ENCODE peak calls at places on chromosomes 16 and 17, in six cellular contexts. X is tibial nerve, N is tibial artery, A is prostate gland, D is psoas muscle, E is upper lobe of left lung. Y is an unnamed sample.

GRCh38 chr16:85614338-85615013 is 1.4 kb downstream of the GSE1 start:
- DNase-seq in X (no peak), N (no peak), E (no peak), A (no peak), D (no peak), Y (no peak)

GRCh38 chr16:85173077-85173980 is 61.1 kb upstream of the CIBAR2 start:
- DNase-seq in E (no peak), D (no peak), A (no peak), X (no peak), N (no peak), Y (no peak)

GRCh38 chr16:88662222-88662842 is 559 bp downstream of the MVD start:
- DNase-seq in D (peak; percentile 21), A (no peak), N (no peak), E (no peak), X (no peak), Y (peak; percentile 51)

GRCh38 chr16:4675864-4676786 is 17.2 kb upstream of the NUDT16L1 start:
- DNase-seq in A (no peak), E (no peak), D (no peak), N (no peak), X (no peak), Y (no peak)

GRCh38 chr16:75263963-75264445 is 12.6 kb upstream of the BCAR1 start:
- DNase-seq in A (no peak), D (peak; percentile 75), N (peak; percentile 88), E (peak; percentile 23), X (no peak), Y (no peak)

GRCh38 chr17:69198238-69198637 is 30.4 kb downstream of the ABCA10 start:
- DNase-seq in N (no peak), X (no peak), E (no peak), D (no peak), A (no peak), Y (no peak)

GRCh38 chr16:68445458-68445857 is 2.9 kb downstream of the SMPD3 start:
- DNase-seq in D (no peak), X (no peak), E (peak; percentile 44), N (no peak), A (no peak), Y (no peak)

GRCh38 chr17:13590441-13590840 is 11.3 kb downstream of the HS3ST3A1 start:
- DNase-seq in X (no peak), E (no peak), A (no peak), N (no peak), D (no peak), Y (no peak)

GRCh38 chr17:29972277-29972676 is 30.8 kb downstream of the EFCAB5 start:
- DNase-seq in X (no peak), A (no peak), D (no peak), N (no peak), E (no peak), Y (no peak)

GRCh38 chr17:49944451-49944850 is 24.5 kb upstream of the DLX4 start:
- DNase-seq in A (no peak), E (no peak), N (no peak), X (no peak), D (no peak), Y (no peak)

GRCh38 chr16:22684282-22685161 is 129.4 kb upstream of the HS3ST2 start:
- DNase-seq in X (no peak), E (no peak), A (no peak), N (no peak), D (no peak), Y (no peak)

GRCh38 chr16:79598341-79599181 is 2.0 kb downstream of the MAF start:
- DNase-seq in D (peak; percentile 67), E (peak; percentile 62), N (peak; percentile 81), A (peak; percentile 38), X (peak; percentile 44), Y (peak; percentile 25)

GRCh38 chr17:50212121-50212843 is 10.9 kb upstream of the COL1A1 start:
- DNase-seq in E (peak; percentile 16), A (no peak), X (peak; percentile 8), D (no peak), N (no peak), Y (no peak)

GRCh38 chr17:78787444-78787843 is 5.4 kb upstream of the CYTH1 start:
- DNase-seq in E (no peak), X (no peak), A (no peak), N (no peak), D (no peak), Y (no peak)

GRCh38 chr16:72985148-72985882 is 62.6 kb downstream of the ZFHX3 start:
- DNase-seq in D (peak; percentile 80), E (no peak), X (peak; percentile 73), N (peak; percentile 91), A (no peak), Y (no peak)

GRCh38 chr17:28467456-28468025 is 5.9 kb upstream of the SLC13A2 start:
- DNase-seq in N (peak; percentile 12), D (no peak), X (no peak), E (no peak), A (no peak), Y (no peak)

GRCh38 chr17:21299981-21300600 is 15.6 kb downstream of the MAP2K3 start:
- DNase-seq in D (no peak), X (no peak), N (no peak), E (no peak), A (no peak), Y (no peak)

GRCh38 chr16:85620403-85620802 is 7.3 kb downstream of the GSE1 start:
- DNase-seq in N (no peak), E (no peak), X (no peak), A (no peak), D (no peak), Y (no peak)

GRCh38 chr16:27408012-27408601 is 6.1 kb downstream of the IL21R start:
- DNase-seq in N (no peak), X (no peak), E (no peak), A (no peak), D (no peak), Y (no peak)

GRCh38 chr17:54944796-54945195 is 23.7 kb downstream of the COX11 start:
- DNase-seq in N (no peak), X (no peak), A (no peak), D (no peak), E (no peak), Y (no peak)

GRCh38 chr17:5695480-5695879 is 111.2 kb upstream of the NLRP1 start:
- DNase-seq in N (no peak), X (no peak), A (no peak), E (no peak), D (no peak), Y (no peak)
- H3K36me3 ChIP-seq in N (no peaks in the 10 kb centered on the region), X (no peaks in the 10 kb centered on the region), A (no peaks in the 10 kb centered on the region), E (no peaks in the 10 kb centered on the region), D (no peaks in the 10 kb centered on the region), Y (no peaks in the 10 kb centered on the region)

DNA sequence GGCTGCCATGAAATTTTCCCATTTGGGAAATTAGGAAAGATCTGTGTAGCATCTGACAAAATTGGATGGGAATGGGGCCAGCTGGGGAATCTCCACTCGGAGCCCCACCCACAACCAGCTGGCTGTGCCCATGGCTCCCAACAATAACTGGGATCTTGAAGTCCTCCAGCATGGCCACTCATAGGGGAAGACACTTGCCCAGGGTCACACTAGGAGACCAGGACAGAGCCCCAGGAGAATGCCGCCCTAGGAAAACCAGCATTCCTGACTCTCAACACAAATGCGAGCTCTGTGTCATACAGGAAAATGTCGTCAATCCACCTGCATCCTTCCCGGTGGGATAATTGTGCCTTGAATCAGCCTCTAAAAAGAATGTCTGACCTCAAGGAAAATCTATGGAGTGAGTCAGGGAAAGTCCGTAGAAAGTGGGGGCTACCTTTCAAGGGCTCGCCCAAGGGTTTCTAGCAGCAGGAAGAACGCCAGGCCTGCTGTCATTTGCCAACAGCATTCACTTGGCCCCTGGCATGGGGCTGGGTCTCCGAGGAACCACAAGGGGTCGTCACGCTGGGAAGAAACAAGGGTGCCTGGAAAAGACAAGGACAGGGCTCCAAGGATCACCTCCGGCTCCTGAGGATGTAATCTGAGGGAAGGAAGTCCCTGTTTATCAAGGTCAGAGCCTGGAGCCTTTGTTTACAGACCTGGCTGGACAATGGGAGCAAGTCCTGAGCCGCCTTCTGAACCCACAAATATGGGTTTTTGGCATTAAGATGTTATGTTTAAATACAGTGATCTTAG is 15.9 kb downstream of the CDH5 start:
- DNase-seq in N (peak; percentile 56), D (no peak), A (no peak), X (no peak), E (no peak), Y (no peak)
- H3K4me3 ChIP-seq in N (no peak overlapping the region), D (no peak overlapping the region), A (no peak overlapping the region), X (no peak overlapping the region), E (no peak overlapping the region), Y (no peak overlapping the region)

GRCh38 chr17:79804856-79805696 is 8.2 kb upstream of the CBX8 start:
- DNase-seq in E (no peak), D (no peak), N (no peak), X (no peak), A (no peak), Y (no peak)

GRCh38 chr17:79803997-79804855 is 7.3 kb upstream of the CBX8 start:
- DNase-seq in D (no peak), X (no peak), A (no peak), E (no peak), N (no peak), Y (peak; percentile 89)

GRCh38 chr17:79808763-79809529 is 12.1 kb upstream of the CBX8 start:
- DNase-seq in A (peak; percentile 67), E (peak; percentile 42), D (no peak), N (no peak), X (no peak), Y (no peak)

GRCh38 chr17:79809530-79810137 is 12.8 kb upstream of the CBX8 start:
- DNase-seq in X (no peak), N (no peak), A (no peak), E (no peak), D (no peak), Y (no peak)

GRCh38 chr17:79806863-79807720 is 10.2 kb upstream of the CBX8 start:
- DNase-seq in E (no peak), X (no peak), A (no peak), D (no peak), N (no peak), Y (no peak)
- TF ChIP-seq CTCF in E (no peak), X (no peak), A (no peak), D (no peak), N (no peak), Y (no peak)

GRCh38 chr16:56939801-56940200 is 7.9 kb downstream of the HERPUD1 start:
- DNase-seq in N (peak; percentile 23), X (no peak), E (no peak), A (no peak), D (no peak), Y (no peak)
- H3K36me3 ChIP-seq in N (peaks cover 93% of the 10 kb centered on the region), X (peaks cover 97% of the 10 kb centered on the region), E (peaks cover 92% of the 10 kb centered on the region), A (peaks cover 46% of the 10 kb centered on the region), D (peaks cover 100% of the 10 kb centered on the region), Y (peaks cover 43% of the 10 kb centered on the region)

GRCh38 chr16:3171855-3172593 is 16.0 kb upstream of the OR1F1 start:
- DNase-seq in A (no peak), X (no peak), E (no peak), D (no peak), N (no peak), Y (peak; percentile 88)
- H3K4me3 ChIP-seq in A (no peak overlapping the region), X (no peak overlapping the region), E (no peak overlapping the region), D (no peak overlapping the region), N (no peak overlapping the region), Y (peak overlapping the region; percentile 28)